ENCODE peak calls at places on chromosomes 2 and 18, in ten cellular contexts. T is right atrium auricular region; S is type B pancreatic cell; X is GM20000; I is SK-N-SH; N is CD8-positive, alpha-beta T cell; Y is mesothelial cell of epicardium; V is OCI-LY7; F is GM06990; R is neural progenitor cell. K is an unnamed sample.

GRCh38 chr2:207133862-207134519 is 31.8 kb downstream of the KLF7 start:
- DNase-seq in I (no peak), F (no peak), S (no peak), R (peak), Y (no peak), X (no peak), V (no peak), T (peak), N (no peak), K (peak)

GRCh38 chr18:73945130-73945792 is 202.4 kb downstream of the FBXO15 start:
- DNase-seq in Y (no peak), F (no peak), V (no peak), S (no peak), T (no peak), X (no peak), I (no peak), R (no peak), N (no peak), K (no peak)

GRCh38 chr18:57175550-57175949 is 28.7 kb downstream of the BOD1L2 start:
- DNase-seq in I (no peak), S (no peak), X (no peak), R (no peak), F (no peak), N (no peak), T (no peak), Y (no peak), V (no peak), K (no peak)

GRCh38 chr18:46621111-46621766 is 35.8 kb downstream of the LOXHD1 start:
- DNase-seq in Y (no peak), N (no peak), F (no peak), X (no peak), I (no peak), S (peak), V (no peak), R (no peak), T (no peak), K (no peak)

GRCh38 chr2:39119732-39120520 is 925 bp downstream of the SOS1 start:
- DNase-seq in V (peak), I (peak), S (peak), T (no peak), Y (peak), N (peak), X (peak), F (peak), R (peak), K (no peak)

GRCh38 chr2:24749069-24749691 is 44.0 kb downstream of the PTRHD1 start:
- DNase-seq in I (no peak), Y (no peak), V (no peak), N (no peak), X (no peak), F (no peak), S (no peak), T (no peak), R (peak), K (no peak)

GRCh38 chr2:238520359-238520886 is 93.7 kb downstream of the ASB1 start:
- DNase-seq in Y (no peak), V (no peak), R (no peak), T (no peak), X (no peak), S (no peak), F (no peak), I (no peak), N (no peak), K (no peak)

GRCh38 chr2:46967990-46968647 is 52.5 kb upstream of the MCFD2 start:
- DNase-seq in Y (no peak), I (no peak), T (peak), V (no peak), R (no peak), S (no peak), F (no peak), X (no peak), N (no peak), K (no peak)

GRCh38 chr2:134897932-134898331 is 20.7 kb upstream of the CCNT2 start:
- DNase-seq in X (no peak), F (no peak), R (no peak), N (no peak), Y (no peak), V (peak), I (peak), S (no peak), T (no peak), K (no peak)

GRCh38 chr2:200796561-200796960 is 15.1 kb upstream of the BZW1 start:
- DNase-seq in F (no peak), T (no peak), V (no peak), N (no peak), I (no peak), X (no peak), S (no peak), R (no peak), Y (no peak), K (no peak)

GRCh38 chr2:9765611-9766531 is 77.4 kb upstream of the TAF1B start:
- DNase-seq in X (no peak), R (no peak), F (no peak), Y (no peak), V (no peak), S (no peak), N (no peak), I (no peak), T (no peak), K (no peak)

DNA sequence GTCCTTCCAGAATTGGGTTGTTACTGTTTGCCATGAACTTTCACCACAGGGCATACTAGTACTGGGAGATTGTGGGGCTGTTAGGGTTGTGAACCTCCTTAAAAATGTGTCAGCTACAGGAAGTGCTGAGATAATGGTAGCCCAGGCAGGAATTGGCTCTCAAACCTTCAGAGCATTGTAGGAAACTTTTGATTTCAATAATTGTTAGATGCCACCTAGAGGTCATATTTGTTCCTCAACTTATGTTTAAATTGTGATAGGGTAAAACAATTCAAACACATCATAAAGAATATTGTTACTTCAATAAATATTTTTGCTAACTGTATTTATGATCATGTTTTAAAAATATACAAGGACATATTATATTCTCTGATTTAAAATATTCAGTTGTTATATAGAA is 594.6 kb downstream of the ADCYAP1 start:
- DNase-seq in V (no peak), R (no peak), N (no peak), Y (no peak), F (no peak), S (no peak), X (no peak), T (no peak), I (no peak), K (no peak)
- TF ChIP-seq CTCF in V (peak), R (peak), N (no peak), Y (peak), F (no peak), S (peak), X (no peak), T (no peak), I (peak), K (no peak)

DNA sequence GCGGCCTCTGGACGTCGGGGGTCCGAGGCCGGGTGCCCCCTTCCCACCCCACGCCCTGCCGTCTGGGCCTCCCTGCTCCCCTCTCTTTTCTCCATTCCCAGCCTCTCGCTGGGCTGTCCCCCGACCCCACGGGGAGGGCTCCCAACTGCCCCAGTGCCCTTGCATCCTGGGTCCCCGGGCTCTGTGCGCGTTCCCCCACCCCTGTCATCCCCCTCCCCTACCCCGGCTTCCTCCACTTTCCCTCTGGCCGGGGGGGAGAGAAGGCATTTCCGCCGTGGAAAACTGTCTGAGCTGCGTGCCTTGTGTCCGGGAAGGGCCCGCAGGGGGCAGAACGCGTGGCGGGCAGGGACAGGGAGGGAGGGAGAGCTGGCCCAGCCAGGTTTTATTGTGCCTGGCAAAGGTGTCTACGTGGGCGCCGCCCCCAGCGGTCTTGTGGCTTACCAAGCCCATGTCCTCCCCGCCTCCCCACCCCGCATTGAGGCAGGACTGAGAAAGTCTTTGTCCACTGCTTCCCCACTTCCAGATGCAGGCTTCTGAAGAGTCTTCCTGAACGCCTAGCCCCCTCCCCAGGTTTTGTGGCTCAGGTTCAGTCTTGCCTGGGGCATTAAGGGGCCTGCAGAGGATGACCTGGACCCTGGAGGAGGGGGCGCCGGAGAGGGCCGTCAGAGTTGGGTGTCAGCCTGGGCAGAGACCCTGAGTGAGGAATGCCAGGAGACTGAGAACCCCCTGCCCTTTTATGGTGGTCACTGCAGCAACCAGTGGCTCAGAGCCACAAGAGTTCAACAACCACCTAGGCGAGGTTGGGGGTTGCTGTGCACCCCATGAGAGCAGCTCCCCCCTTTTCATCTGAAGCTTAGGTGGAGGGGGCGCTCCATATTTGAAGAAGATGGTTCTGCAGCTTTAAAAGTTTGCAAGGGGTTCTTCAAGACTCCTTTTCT is 1.3 kb downstream of the ITM2C start:
- DNase-seq in V (no peak), I (peak), X (peak), F (no peak), Y (no peak), T (no peak), R (peak), S (no peak), N (no peak), K (no peak)
- TF ChIP-seq CTCF in V (no peak), I (peak), X (no peak), F (peak), Y (no peak), T (no peak), R (peak), S (peak), N (no peak), K (no peak)

GRCh38 chr18:78273876-78274275 is 705.7 kb upstream of the SALL3 start:
- DNase-seq in F (no peak), X (no peak), Y (no peak), R (no peak), I (no peak), T (no peak), V (no peak), N (no peak), S (no peak), K (no peak)

GRCh38 chr18:78268226-78268625 is 711.4 kb upstream of the SALL3 start:
- DNase-seq in V (no peak), N (no peak), R (no peak), Y (no peak), X (no peak), F (no peak), I (no peak), T (no peak), S (no peak), K (no peak)

GRCh38 chr18:78271790-78272189 is 707.8 kb upstream of the SALL3 start:
- DNase-seq in R (no peak), N (no peak), S (no peak), T (no peak), X (no peak), F (no peak), Y (no peak), V (no peak), I (no peak), K (no peak)
- TF ChIP-seq CTCF in R (no peak), N (no peak), S (no peak), T (no peak), X (no peak), F (no peak), Y (no peak), V (no peak), I (no peak), K (no peak)

DNA sequence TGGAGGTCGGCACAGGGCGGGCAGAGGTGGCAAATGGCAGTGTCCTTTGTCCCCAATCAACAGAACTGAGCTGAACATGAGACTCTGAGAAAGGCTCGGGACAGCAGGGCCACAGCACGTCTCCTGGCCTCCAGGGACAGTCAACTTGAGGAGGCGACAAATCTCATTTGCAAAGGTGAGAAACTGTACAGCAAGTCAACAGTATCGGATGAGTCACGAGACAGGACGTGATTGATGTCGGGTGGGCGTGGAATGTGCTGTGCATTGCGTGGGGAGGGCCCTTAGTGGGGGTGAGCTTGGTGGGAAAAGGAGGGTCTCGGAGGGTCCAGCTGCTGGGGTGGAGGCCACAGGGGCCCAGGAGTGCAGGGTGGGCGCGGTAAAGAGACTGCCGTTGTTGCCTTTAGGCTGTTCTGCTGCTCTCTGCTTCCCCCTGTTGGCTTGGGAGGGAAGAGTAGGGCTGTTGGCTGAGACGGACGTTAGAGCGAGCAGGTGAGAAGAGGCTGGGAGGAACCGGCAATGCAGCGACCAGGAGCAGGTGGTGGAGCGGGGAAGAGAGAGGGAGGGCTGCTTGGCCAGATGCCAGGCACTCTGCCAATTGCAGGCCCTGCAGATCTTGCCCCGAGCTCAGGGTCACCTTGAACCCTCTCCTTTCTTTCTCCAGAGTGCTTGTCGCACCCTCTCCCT is 164.3 kb downstream of the BCL2 start:
- DNase-seq in X (no peak), Y (peak), S (no peak), T (no peak), F (peak), N (peak), R (peak), I (peak), V (peak), K (peak)
- TF ChIP-seq CTCF in X (peak), Y (peak), S (peak), T (peak), F (peak), N (peak), R (peak), I (peak), V (peak), K (peak)

GRCh38 chr2:186903183-186903582 is 54.2 kb upstream of the ZSWIM2 start:
- DNase-seq in N (no peak), X (no peak), F (no peak), R (no peak), T (no peak), S (no peak), Y (no peak), I (peak), V (no peak), K (no peak)
- TF ChIP-seq CTCF in N (no peak), X (no peak), F (no peak), R (peak), T (no peak), S (peak), Y (peak), I (peak), V (peak), K (peak)

GRCh38 chr2:158894572-158894971 is 73.9 kb upstream of the TANC1 start:
- DNase-seq in V (no peak), F (no peak), I (no peak), N (no peak), X (no peak), S (no peak), R (no peak), T (no peak), Y (no peak), K (no peak)
- TF ChIP-seq CTCF in V (peak), F (no peak), I (peak), N (no peak), X (no peak), S (peak), R (peak), T (no peak), Y (no peak), K (no peak)

K was measured in HL-60.